ENCODE peak calls at places on chromosomes 2 and 18, in four cellular contexts. One of them, this sample, is unnamed.

GRCh38 chr2:100741880-100742814 is 77.8 kb upstream of the NPAS2 start:
- DNase-seq in neuronal stem cell: no peak
- DNase-seq in mesenchymal stem cell: peak
- DNase-seq in H1: no peak
- DNase-seq in this sample: no peak

GRCh38 chr18:23596183-23596582 is 9.9 kb upstream of the NPC1 start:
- DNase-seq in neuronal stem cell: no peak
- DNase-seq in mesenchymal stem cell: no peak
- DNase-seq in H1: no peak
- DNase-seq in this sample: no peak

GRCh38 chr2:165778653-165779451 is 15.2 kb downstream of the GALNT3 start:
- DNase-seq in neuronal stem cell: no peak
- DNase-seq in mesenchymal stem cell: no peak
- DNase-seq in H1: no peak
- DNase-seq in this sample: peak

GRCh38 chr2:86046985-86047384 is 58.7 kb downstream of the POLR1A start:
- DNase-seq in neuronal stem cell: no peak
- DNase-seq in mesenchymal stem cell: no peak
- DNase-seq in H1: no peak
- DNase-seq in this sample: peak

GRCh38 chr18:47795448-47795843 is 135.0 kb downstream of the SMAD2 start:
- DNase-seq in neuronal stem cell: no peak
- DNase-seq in mesenchymal stem cell: no peak
- DNase-seq in H1: no peak
- DNase-seq in this sample: no peak

GRCh38 chr2:66109419-66109818 is 325.5 kb upstream of the MEIS1 start:
- DNase-seq in neuronal stem cell: no peak
- DNase-seq in mesenchymal stem cell: no peak
- DNase-seq in H1: no peak
- DNase-seq in this sample: no peak

GRCh38 chr18:23353459-23353858 is 99.6 kb upstream of the RIOK3 start:
- DNase-seq in neuronal stem cell: no peak
- DNase-seq in mesenchymal stem cell: no peak
- DNase-seq in H1: no peak
- DNase-seq in this sample: no peak

GRCh38 chr18:46433121-46433826 is 223.7 kb downstream of the LOXHD1 start:
- DNase-seq in neuronal stem cell: no peak
- DNase-seq in mesenchymal stem cell: no peak
- DNase-seq in H1: peak
- DNase-seq in this sample: no peak

GRCh38 chr2:218829868-218830451 is 1.6 kb downstream of the PRKAG3 start:
- DNase-seq in neuronal stem cell: no peak
- DNase-seq in mesenchymal stem cell: no peak
- DNase-seq in H1: no peak
- DNase-seq in this sample: no peak

GRCh38 chr2:20064841-20065240 is 13.4 kb upstream of the LAPTM4A start:
- DNase-seq in neuronal stem cell: no peak
- DNase-seq in mesenchymal stem cell: no peak
- DNase-seq in H1: no peak
- DNase-seq in this sample: no peak

DNA sequence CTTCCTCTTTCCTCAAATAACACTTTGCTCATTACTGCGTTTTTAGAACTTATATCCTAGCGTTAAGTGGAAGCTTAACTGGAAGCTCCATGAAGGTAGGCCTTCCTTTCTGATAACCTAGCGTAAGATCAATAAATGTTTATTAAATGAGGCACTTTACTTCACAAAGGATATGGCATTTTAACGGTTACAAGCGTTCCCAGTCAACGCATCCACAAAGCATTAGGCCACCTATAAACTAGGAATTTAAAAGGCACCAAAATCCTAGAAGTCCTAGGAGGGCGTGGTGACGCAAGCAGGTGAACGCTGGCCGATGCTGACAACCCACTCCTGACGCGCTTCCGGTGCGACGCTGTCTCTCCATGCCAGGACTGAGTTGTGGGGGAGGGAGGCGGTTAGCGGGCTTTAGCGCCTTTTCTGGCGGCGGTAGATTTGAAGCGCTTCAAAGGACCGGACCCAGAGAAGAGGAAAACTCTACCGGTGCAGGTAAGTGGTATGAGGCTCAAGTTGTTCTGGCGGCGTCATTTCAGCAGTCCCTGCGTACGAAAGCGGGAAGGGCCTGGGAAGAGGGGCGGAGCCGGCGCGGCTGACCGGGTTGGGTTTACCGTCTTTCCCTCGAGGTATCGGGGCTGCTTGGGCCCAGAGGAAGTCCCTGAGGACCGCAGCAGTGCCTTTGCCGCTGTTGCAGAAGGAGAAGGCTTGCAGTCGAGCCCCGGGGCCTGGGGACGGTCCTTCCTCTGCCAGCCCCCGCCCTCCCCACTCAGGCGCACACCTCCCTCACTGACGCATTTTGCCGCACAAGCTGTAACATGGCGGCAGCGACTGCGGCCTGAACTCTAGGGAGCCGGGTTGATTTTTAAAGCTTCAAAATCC is at the start of gene PPIG:
- DNase-seq in neuronal stem cell: peak
- DNase-seq in mesenchymal stem cell: peak
- DNase-seq in H1: peak
- DNase-seq in this sample: peak
- H2AK5ac ChIP-seq in neuronal stem cell: no peak
- H2AK5ac ChIP-seq in mesenchymal stem cell: peak
- H2AK5ac ChIP-seq in H1: peak
- H2AK5ac ChIP-seq in this sample: peak

DNA sequence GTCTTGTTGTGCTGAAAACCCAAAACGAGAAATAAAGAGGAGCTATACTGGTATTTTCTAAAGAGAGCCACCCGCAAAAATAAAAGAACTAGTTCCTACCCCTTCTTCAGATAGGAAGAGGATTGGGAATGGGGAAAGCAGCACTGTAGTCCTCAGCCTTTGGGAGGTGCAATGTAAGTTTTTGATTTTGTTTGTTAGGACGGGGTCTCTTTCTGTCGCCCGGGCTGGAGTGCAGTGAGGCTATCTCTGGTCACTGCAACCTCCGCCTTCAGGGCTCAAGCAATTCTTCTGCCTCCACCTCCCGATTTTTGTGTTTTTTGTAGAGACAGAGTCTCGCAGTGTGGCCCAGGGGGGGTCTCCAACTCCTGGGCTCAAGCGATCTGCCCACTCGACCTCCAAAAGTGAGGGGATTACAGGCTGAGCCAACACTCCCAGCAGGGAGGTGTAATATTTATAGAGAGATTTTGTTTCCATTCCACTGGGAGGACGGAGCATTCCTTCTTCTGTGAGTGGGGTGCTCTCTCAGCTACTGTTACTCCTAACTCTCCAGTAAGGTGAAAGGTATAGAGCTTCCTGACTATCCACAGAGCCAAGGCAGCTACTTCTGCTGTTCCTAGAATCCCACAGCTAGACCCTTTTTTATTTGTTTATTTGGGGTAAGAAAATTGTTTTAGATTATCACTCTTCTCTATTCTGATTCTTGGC is 13.1 kb upstream of the GULP1 start:
- DNase-seq in neuronal stem cell: no peak
- DNase-seq in mesenchymal stem cell: no peak
- DNase-seq in H1: no peak
- DNase-seq in this sample: no peak
- H2BK12ac ChIP-seq in neuronal stem cell: no peak
- H2BK12ac ChIP-seq in mesenchymal stem cell: no peak
- H2BK12ac ChIP-seq in H1: peak
- H2BK12ac ChIP-seq in this sample: no peak

GRCh38 chr2:11174222-11174621 is 19.0 kb downstream of the SLC66A3 start:
- DNase-seq in neuronal stem cell: no peak
- DNase-seq in mesenchymal stem cell: no peak
- DNase-seq in H1: no peak
- DNase-seq in this sample: no peak

GRCh38 chr2:11163439-11164317 is 8.4 kb downstream of the SLC66A3 start:
- DNase-seq in neuronal stem cell: no peak
- DNase-seq in mesenchymal stem cell: no peak
- DNase-seq in H1: no peak
- DNase-seq in this sample: no peak

GRCh38 chr2:11166476-11166875 is 11.2 kb downstream of the SLC66A3 start:
- DNase-seq in neuronal stem cell: no peak
- DNase-seq in mesenchymal stem cell: no peak
- DNase-seq in H1: no peak
- DNase-seq in this sample: no peak

GRCh38 chr2:11168488-11168887 is 13.2 kb downstream of the SLC66A3 start:
- DNase-seq in neuronal stem cell: no peak
- DNase-seq in mesenchymal stem cell: no peak
- DNase-seq in H1: no peak
- DNase-seq in this sample: no peak

GRCh38 chr2:11169333-11169732 is 14.1 kb downstream of the SLC66A3 start:
- DNase-seq in neuronal stem cell: no peak
- DNase-seq in mesenchymal stem cell: no peak
- DNase-seq in H1: no peak
- DNase-seq in this sample: peak
- H3K4me3 ChIP-seq in neuronal stem cell: no peak
- H3K4me3 ChIP-seq in mesenchymal stem cell: no peak
- H3K4me3 ChIP-seq in H1: no peak
- H3K4me3 ChIP-seq in this sample: no peak

GRCh38 chr2:23420840-23421476 is 36.0 kb downstream of the KLHL29 start:
- DNase-seq in neuronal stem cell: no peak
- DNase-seq in mesenchymal stem cell: no peak
- DNase-seq in H1: no peak
- DNase-seq in this sample: no peak
- H2AK5ac ChIP-seq in neuronal stem cell: no peak
- H2AK5ac ChIP-seq in mesenchymal stem cell: no peak
- H2AK5ac ChIP-seq in H1: peak
- H2AK5ac ChIP-seq in this sample: no peak

GRCh38 chr2:121801916-121802315 is 46.5 kb downstream of the TSN start:
- DNase-seq in neuronal stem cell: no peak
- DNase-seq in mesenchymal stem cell: no peak
- DNase-seq in H1: no peak
- DNase-seq in this sample: no peak

GRCh38 chr2:121805767-121806145 is 50.3 kb downstream of the TSN start:
- DNase-seq in neuronal stem cell: no peak
- DNase-seq in mesenchymal stem cell: no peak
- DNase-seq in H1: no peak
- DNase-seq in this sample: no peak

GRCh38 chr2:121804997-121805766 is 49.7 kb downstream of the TSN start:
- DNase-seq in neuronal stem cell: no peak
- DNase-seq in mesenchymal stem cell: no peak
- DNase-seq in H1: no peak
- DNase-seq in this sample: no peak

GRCh38 chr2:121804340-121804739 is 48.9 kb downstream of the TSN start:
- DNase-seq in neuronal stem cell: no peak
- DNase-seq in mesenchymal stem cell: no peak
- DNase-seq in H1: no peak
- DNase-seq in this sample: no peak

GRCh38 chr2:121803503-121803902 is 48.1 kb downstream of the TSN start:
- DNase-seq in neuronal stem cell: no peak
- DNase-seq in mesenchymal stem cell: no peak
- DNase-seq in H1: no peak
- DNase-seq in this sample: no peak
- H2BK12ac ChIP-seq in neuronal stem cell: no peak
- H2BK12ac ChIP-seq in mesenchymal stem cell: no peak
- H2BK12ac ChIP-seq in H1: peak
- H2BK12ac ChIP-seq in this sample: no peak

DNA sequence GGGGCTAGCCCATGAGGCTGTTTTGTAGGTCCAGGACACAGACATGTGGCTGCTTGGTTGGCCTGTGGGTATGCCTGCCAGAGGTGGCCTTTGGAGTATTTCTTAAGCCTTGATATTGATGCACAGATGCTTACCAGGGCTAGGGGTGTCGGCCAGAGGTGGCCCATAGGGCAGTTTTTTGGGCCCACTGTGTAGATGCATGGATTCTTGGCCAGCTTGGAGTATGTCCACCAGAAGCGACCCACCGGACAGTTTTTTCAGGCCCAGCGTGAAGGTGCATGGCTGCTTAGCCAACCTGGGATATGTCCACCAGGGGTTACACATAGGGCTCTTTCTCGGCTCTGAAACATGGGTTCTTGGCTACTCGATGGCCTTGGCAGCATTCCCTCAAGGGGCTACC is 1199.1 kb downstream of the CNTNAP5 start:
- DNase-seq in neuronal stem cell: no peak
- DNase-seq in mesenchymal stem cell: no peak
- DNase-seq in H1: no peak
- DNase-seq in this sample: no peak
- H3K4me3 ChIP-seq in neuronal stem cell: no peak
- H3K4me3 ChIP-seq in mesenchymal stem cell: no peak
- H3K4me3 ChIP-seq in H1: no peak
- H3K4me3 ChIP-seq in this sample: no peak

DNA sequence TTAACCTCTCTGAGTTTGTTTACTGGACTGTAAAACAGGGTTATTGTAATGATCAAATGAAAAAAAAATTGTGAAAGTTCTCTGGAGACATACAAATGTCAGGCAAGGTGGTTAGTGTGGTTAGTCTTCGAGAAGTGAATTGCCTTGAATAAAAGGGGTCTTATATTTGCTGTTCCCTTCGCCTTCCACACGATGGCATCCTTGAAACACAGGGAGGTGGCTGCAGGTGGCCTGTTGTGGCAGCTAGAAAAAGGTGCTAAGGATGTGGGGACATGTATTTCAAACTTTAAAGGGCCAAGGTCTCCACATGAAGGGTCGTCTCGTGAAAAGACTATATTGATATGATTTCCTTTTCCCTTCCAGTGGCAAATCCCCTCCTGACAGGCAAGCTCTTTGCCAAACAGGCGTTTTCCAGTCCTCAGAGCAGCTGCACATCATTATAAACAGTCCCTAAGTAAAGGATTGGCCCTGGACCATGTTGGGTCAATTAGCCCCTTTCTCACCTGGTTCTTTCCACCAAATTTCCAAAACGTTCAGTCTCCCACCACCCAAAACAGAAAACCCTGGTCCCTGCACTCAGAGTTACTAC is 68.5 kb downstream of the COPS8 start:
- DNase-seq in neuronal stem cell: peak
- DNase-seq in mesenchymal stem cell: peak
- DNase-seq in H1: no peak
- DNase-seq in this sample: peak
- H2AK5ac ChIP-seq in neuronal stem cell: no peak
- H2AK5ac ChIP-seq in mesenchymal stem cell: peak
- H2AK5ac ChIP-seq in H1: no peak
- H2AK5ac ChIP-seq in this sample: peak

GRCh38 chr18:6255121-6255742 is 159.5 kb downstream of the L3MBTL4 start:
- DNase-seq in neuronal stem cell: no peak
- DNase-seq in mesenchymal stem cell: no peak
- DNase-seq in H1: no peak
- DNase-seq in this sample: peak

GRCh38 chr18:6251084-6251483 is 163.6 kb downstream of the L3MBTL4 start:
- DNase-seq in neuronal stem cell: no peak
- DNase-seq in mesenchymal stem cell: no peak
- DNase-seq in H1: no peak
- DNase-seq in this sample: no peak

GRCh38 chr18:6249110-6249680 is 165.5 kb downstream of the L3MBTL4 start:
- DNase-seq in neuronal stem cell: no peak
- DNase-seq in mesenchymal stem cell: no peak
- DNase-seq in H1: no peak
- DNase-seq in this sample: no peak

GRCh38 chr18:6248017-6248416 is 166.7 kb downstream of the L3MBTL4 start:
- DNase-seq in neuronal stem cell: no peak
- DNase-seq in mesenchymal stem cell: no peak
- DNase-seq in H1: no peak
- DNase-seq in this sample: no peak

GRCh38 chr18:6249788-6250187 is 164.9 kb downstream of the L3MBTL4 start:
- DNase-seq in neuronal stem cell: no peak
- DNase-seq in mesenchymal stem cell: no peak
- DNase-seq in H1: no peak
- DNase-seq in this sample: no peak
- H2BK12ac ChIP-seq in neuronal stem cell: no peak
- H2BK12ac ChIP-seq in mesenchymal stem cell: no peak
- H2BK12ac ChIP-seq in H1: no peak
- H2BK12ac ChIP-seq in this sample: no peak

GRCh38 chr2:176162911-176163654 is 6.0 kb downstream of the HOXD3 start:
- DNase-seq in neuronal stem cell: no peak
- DNase-seq in mesenchymal stem cell: no peak
- DNase-seq in H1: no peak
- DNase-seq in this sample: no peak
- H3K4me3 ChIP-seq in neuronal stem cell: no peak
- H3K4me3 ChIP-seq in mesenchymal stem cell: no peak
- H3K4me3 ChIP-seq in H1: no peak
- H3K4me3 ChIP-seq in this sample: no peak

This sample was measured in trophoblast cell.